ENCODE peak calls at places on chromosomes 11 and 22, in four cellular contexts. One of them, this sample, is unnamed.

GRCh38 chr11:113675003-113675471 is 31.1 kb downstream of the TMPRSS5 start:
- DNase-seq in H1: no peak
- DNase-seq in mammary epithelial cell: peak; percentile 92
- DNase-seq in neural progenitor cell: no peak
- DNase-seq in this sample: peak; percentile 98

GRCh38 chr11:103035656-103036434 is 56.1 kb downstream of the DCUN1D5 start:
- DNase-seq in H1: no peak
- DNase-seq in mammary epithelial cell: peak; percentile 61
- DNase-seq in neural progenitor cell: peak; percentile 56
- DNase-seq in this sample: peak; percentile 77

GRCh38 chr11:58938398-58938797 is 890 bp upstream of the GLYATL1 start:
- DNase-seq in H1: no peak
- DNase-seq in mammary epithelial cell: no peak
- DNase-seq in neural progenitor cell: no peak
- DNase-seq in this sample: no peak

GRCh38 chr11:132840660-132841059 is 691.6 kb downstream of the OPCML start:
- DNase-seq in H1: no peak
- DNase-seq in mammary epithelial cell: no peak
- DNase-seq in neural progenitor cell: no peak
- DNase-seq in this sample: no peak

GRCh38 chr22:41862160-41862529 is 29.2 kb downstream of the SREBF2 start:
- DNase-seq in H1: no peak
- DNase-seq in mammary epithelial cell: peak; percentile 34
- DNase-seq in neural progenitor cell: no peak
- DNase-seq in this sample: peak; percentile 24

GRCh38 chr22:39593061-39593930 is 22.7 kb downstream of the CACNA1I start:
- DNase-seq in H1: no peak
- DNase-seq in mammary epithelial cell: no peak
- DNase-seq in neural progenitor cell: no peak
- DNase-seq in this sample: no peak

GRCh38 chr22:50522806-50523438 is 2.5 kb downstream of the SCO2 start:
- DNase-seq in H1: no peak
- DNase-seq in mammary epithelial cell: no peak
- DNase-seq in neural progenitor cell: no peak
- DNase-seq in this sample: no peak

GRCh38 chr11:120775986-120776682 is 247.8 kb upstream of the TBCEL start:
- DNase-seq in H1: no peak
- DNase-seq in mammary epithelial cell: no peak
- DNase-seq in neural progenitor cell: peak; percentile 85
- DNase-seq in this sample: no peak

GRCh38 chr22:45438364-45438763 is 24.9 kb downstream of the RIBC2 start:
- DNase-seq in H1: no peak
- DNase-seq in mammary epithelial cell: no peak
- DNase-seq in neural progenitor cell: no peak
- DNase-seq in this sample: no peak

GRCh38 chr11:116787786-116788486 is at the start of gene ZPR1:
- DNase-seq in H1: no peak
- DNase-seq in mammary epithelial cell: peak; percentile 55
- DNase-seq in neural progenitor cell: peak; percentile 73
- DNase-seq in this sample: peak; percentile 65

GRCh38 chr22:35367331-35367886 is 13.5 kb upstream of the HMOX1 start:
- DNase-seq in H1: no peak
- DNase-seq in mammary epithelial cell: no peak
- DNase-seq in neural progenitor cell: no peak
- DNase-seq in this sample: no peak

GRCh38 chr11:124748481-124749338 is 3.3 kb downstream of the VSIG2 start:
- DNase-seq in H1: no peak
- DNase-seq in mammary epithelial cell: no peak
- DNase-seq in neural progenitor cell: no peak
- DNase-seq in this sample: no peak

GRCh38 chr22:50016988-50017700 is 4.6 kb upstream of the IL17REL start:
- DNase-seq in H1: no peak
- DNase-seq in mammary epithelial cell: no peak
- DNase-seq in neural progenitor cell: peak; percentile 1
- DNase-seq in this sample: peak; percentile 9

GRCh38 chr11:109298865-109299264 is 123.1 kb upstream of the C11orf87 start:
- DNase-seq in H1: no peak
- DNase-seq in mammary epithelial cell: no peak
- DNase-seq in neural progenitor cell: no peak
- DNase-seq in this sample: peak; percentile 3

GRCh38 chr11:62560566-62561103 is 13.1 kb downstream of the EEF1G start:
- DNase-seq in H1: peak; percentile 93
- DNase-seq in mammary epithelial cell: peak; percentile 97
- DNase-seq in neural progenitor cell: peak; percentile 91
- DNase-seq in this sample: peak; percentile 96

GRCh38 chr11:15942936-15943335 is 413.4 kb downstream of the SOX6 start:
- DNase-seq in H1: no peak
- DNase-seq in mammary epithelial cell: no peak
- DNase-seq in neural progenitor cell: no peak
- DNase-seq in this sample: no peak

GRCh38 chr22:24072361-24072760 is 61.3 kb downstream of the CABIN1 start:
- DNase-seq in H1: no peak
- DNase-seq in mammary epithelial cell: no peak
- DNase-seq in neural progenitor cell: no peak
- DNase-seq in this sample: no peak

GRCh38 chr22:41915035-41915782 is at the start of gene SHISA8:
- DNase-seq in H1: no peak
- DNase-seq in mammary epithelial cell: peak; percentile 32
- DNase-seq in neural progenitor cell: peak; percentile 79
- DNase-seq in this sample: peak; percentile 12

GRCh38 chr11:67268684-67269268 is 2.5 kb downstream of the GRK2 start:
- DNase-seq in H1: no peak
- DNase-seq in mammary epithelial cell: no peak
- DNase-seq in neural progenitor cell: no peak
- DNase-seq in this sample: no peak

GRCh38 chr22:19619144-19620009 is 94.9 kb upstream of the SEPTIN5 start:
- DNase-seq in H1: no peak
- DNase-seq in mammary epithelial cell: no peak
- DNase-seq in neural progenitor cell: no peak
- DNase-seq in this sample: no peak

GRCh38 chr11:94885133-94885532 is 88.2 kb downstream of the CWC15 start:
- DNase-seq in H1: no peak
- DNase-seq in mammary epithelial cell: peak; percentile 68
- DNase-seq in neural progenitor cell: no peak
- DNase-seq in this sample: peak; percentile 74

GRCh38 chr11:7552666-7553065 is 38.9 kb downstream of the PPFIBP2 start:
- DNase-seq in H1: no peak
- DNase-seq in mammary epithelial cell: no peak
- DNase-seq in neural progenitor cell: no peak
- DNase-seq in this sample: no peak

GRCh38 chr11:47350315-47350714 is 2.2 kb downstream of the MYBPC3 start:
- DNase-seq in H1: no peak
- DNase-seq in mammary epithelial cell: no peak
- DNase-seq in neural progenitor cell: no peak
- DNase-seq in this sample: no peak

GRCh38 chr22:46113110-46113909 is 37.0 kb upstream of the PPARA start:
- DNase-seq in H1: no peak
- DNase-seq in mammary epithelial cell: no peak
- DNase-seq in neural progenitor cell: no peak
- DNase-seq in this sample: no peak

GRCh38 chr11:116507016-116507415 is 265.8 kb downstream of the BUD13 start:
- DNase-seq in H1: no peak
- DNase-seq in mammary epithelial cell: no peak
- DNase-seq in neural progenitor cell: no peak
- DNase-seq in this sample: no peak

GRCh38 chr22:22040472-22040871 is 57.9 kb upstream of the TOP3B start:
- DNase-seq in H1: no peak
- DNase-seq in mammary epithelial cell: no peak
- DNase-seq in neural progenitor cell: no peak
- DNase-seq in this sample: no peak

GRCh38 chr11:65650547-65651338 is 12.0 kb downstream of the RELA start:
- DNase-seq in H1: no peak
- DNase-seq in mammary epithelial cell: peak; percentile 40
- DNase-seq in neural progenitor cell: no peak
- DNase-seq in this sample: no peak

GRCh38 chr22:42909363-42910058 is 52.4 kb upstream of the ARFGAP3 start:
- DNase-seq in H1: no peak
- DNase-seq in mammary epithelial cell: no peak
- DNase-seq in neural progenitor cell: no peak
- DNase-seq in this sample: no peak

DNA sequence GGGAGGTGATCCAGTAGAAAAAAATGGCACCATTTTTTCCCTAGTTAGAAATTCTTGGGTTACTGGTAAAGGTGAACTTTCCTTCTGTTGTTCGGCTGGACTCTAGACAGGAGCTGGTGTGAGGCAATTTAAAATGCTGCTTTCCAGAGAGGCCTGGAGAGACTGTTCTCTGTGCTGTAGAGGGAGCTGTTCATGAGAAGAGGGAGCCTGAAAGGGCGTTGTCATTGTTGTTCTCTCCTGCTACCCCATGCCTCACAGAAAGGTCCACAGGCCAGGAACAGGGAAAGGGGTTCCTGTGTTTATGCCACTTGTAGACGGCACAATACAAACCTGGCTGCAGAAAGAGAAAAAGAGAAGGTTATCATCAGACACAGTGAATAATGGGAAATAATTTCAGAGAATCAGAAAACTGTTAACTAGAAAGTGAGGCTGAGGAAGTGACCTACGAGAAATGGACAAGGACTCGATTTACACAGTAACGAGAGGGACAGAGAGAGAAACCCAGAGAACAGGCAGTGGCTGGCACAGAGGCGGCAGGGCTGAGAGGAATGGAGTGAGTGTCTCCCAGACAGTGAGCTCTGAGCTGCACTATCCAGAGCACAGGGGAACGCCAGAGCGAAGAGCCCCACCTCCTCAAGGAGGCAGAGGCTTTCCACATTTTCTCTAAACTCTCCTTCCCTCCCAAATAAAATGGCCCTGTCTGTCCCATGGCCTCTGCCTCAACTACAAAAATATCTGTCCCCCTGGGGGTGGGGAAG is 109.2 kb downstream of the RRM1 start:
- DNase-seq in H1: no peak
- DNase-seq in mammary epithelial cell: no peak
- DNase-seq in neural progenitor cell: peak; percentile 64
- DNase-seq in this sample: no peak
- TF ChIP-seq CTCF in H1: peak; percentile 67
- TF ChIP-seq CTCF in mammary epithelial cell: peak; percentile 1
- TF ChIP-seq CTCF in neural progenitor cell: peak; percentile 55
- TF ChIP-seq CTCF in this sample: no peak

GRCh38 chr22:32839776-32840571 is 38.5 kb downstream of the TIMP3 start:
- DNase-seq in H1: no peak
- DNase-seq in mammary epithelial cell: no peak
- DNase-seq in neural progenitor cell: peak; percentile 44
- DNase-seq in this sample: peak; percentile 92
- H3K27me3 ChIP-seq in H1: no peaks in the 10 kb centered on the region
- H3K27me3 ChIP-seq in mammary epithelial cell: no peaks in the 10 kb centered on the region
- H3K27me3 ChIP-seq in neural progenitor cell: no peaks in the 10 kb centered on the region
- H3K27me3 ChIP-seq in this sample: no peaks in the 10 kb centered on the region

GRCh38 chr11:63869171-63869591 is 30.3 kb downstream of the MARK2 start:
- DNase-seq in H1: no peak
- DNase-seq in mammary epithelial cell: peak; percentile 48
- DNase-seq in neural progenitor cell: no peak
- DNase-seq in this sample: no peak

GRCh38 chr11:63868399-63869064 is 29.6 kb downstream of the MARK2 start:
- DNase-seq in H1: no peak
- DNase-seq in mammary epithelial cell: no peak
- DNase-seq in neural progenitor cell: no peak
- DNase-seq in this sample: no peak

GRCh38 chr11:63867511-63867910 is 28.6 kb downstream of the MARK2 start:
- DNase-seq in H1: no peak
- DNase-seq in mammary epithelial cell: no peak
- DNase-seq in neural progenitor cell: no peak
- DNase-seq in this sample: no peak

GRCh38 chr11:63870351-63871197 is 31.7 kb downstream of the MARK2 start:
- DNase-seq in H1: no peak
- DNase-seq in mammary epithelial cell: no peak
- DNase-seq in neural progenitor cell: no peak
- DNase-seq in this sample: no peak

GRCh38 chr11:63869686-63870085 is 30.8 kb downstream of the MARK2 start:
- DNase-seq in H1: no peak
- DNase-seq in mammary epithelial cell: no peak
- DNase-seq in neural progenitor cell: no peak
- DNase-seq in this sample: no peak
- H4K20me1 ChIP-seq in H1: peaks cover 16% of the 10 kb centered on the region
- H4K20me1 ChIP-seq in mammary epithelial cell: peaks cover 3% of the 10 kb centered on the region
- H4K20me1 ChIP-seq in neural progenitor cell: peaks cover 96% of the 10 kb centered on the region
- H4K20me1 ChIP-seq in this sample: peaks cover 98% of the 10 kb centered on the region

GRCh38 chr11:1454576-1454975 is 32.0 kb downstream of the MOB2 start:
- DNase-seq in H1: no peak
- DNase-seq in mammary epithelial cell: no peak
- DNase-seq in neural progenitor cell: no peak
- DNase-seq in this sample: no peak
- TF ChIP-seq CTCF in H1: no peak
- TF ChIP-seq CTCF in mammary epithelial cell: no peak
- TF ChIP-seq CTCF in neural progenitor cell: no peak
- TF ChIP-seq CTCF in this sample: no peak

GRCh38 chr11:17488563-17488962 is 11.9 kb upstream of the ABCC8 start:
- DNase-seq in H1: no peak
- DNase-seq in mammary epithelial cell: no peak
- DNase-seq in neural progenitor cell: no peak
- DNase-seq in this sample: no peak
- H3K27me3 ChIP-seq in H1: no peaks in the 10 kb centered on the region
- H3K27me3 ChIP-seq in mammary epithelial cell: no peaks in the 10 kb centered on the region
- H3K27me3 ChIP-seq in neural progenitor cell: no peaks in the 10 kb centered on the region
- H3K27me3 ChIP-seq in this sample: no peaks in the 10 kb centered on the region

GRCh38 chr22:33023119-33023827 is 34.9 kb downstream of the SYN3 start:
- DNase-seq in H1: no peak
- DNase-seq in mammary epithelial cell: no peak
- DNase-seq in neural progenitor cell: no peak
- DNase-seq in this sample: no peak

GRCh38 chr22:33022231-33022630 is 36.0 kb downstream of the SYN3 start:
- DNase-seq in H1: no peak
- DNase-seq in mammary epithelial cell: no peak
- DNase-seq in neural progenitor cell: no peak
- DNase-seq in this sample: no peak

GRCh38 chr22:33028191-33028700 is 29.9 kb downstream of the SYN3 start:
- DNase-seq in H1: no peak
- DNase-seq in mammary epithelial cell: no peak
- DNase-seq in neural progenitor cell: no peak
- DNase-seq in this sample: no peak

GRCh38 chr22:33025675-33026074 is 32.5 kb downstream of the SYN3 start:
- DNase-seq in H1: no peak
- DNase-seq in mammary epithelial cell: no peak
- DNase-seq in neural progenitor cell: no peak
- DNase-seq in this sample: no peak

DNA sequence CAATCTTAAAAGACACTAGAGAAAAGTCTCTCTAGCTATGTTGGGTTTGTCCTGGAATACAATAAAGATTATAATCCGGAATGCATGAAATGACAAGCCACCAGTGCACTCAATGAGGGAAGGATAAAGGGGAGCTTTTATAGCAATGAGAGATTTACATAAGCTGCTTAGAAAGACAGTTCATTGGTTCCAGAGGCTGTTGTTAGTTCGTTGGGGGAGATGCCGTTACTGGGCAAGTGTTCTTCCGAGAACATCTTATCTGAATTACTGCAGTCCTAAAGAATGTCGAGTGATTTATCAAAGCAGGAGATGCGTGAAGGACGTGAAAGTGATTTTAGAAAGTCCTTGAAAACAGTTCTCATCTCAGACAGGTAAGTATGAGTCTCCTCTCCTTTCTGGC is 33.6 kb downstream of the SYN3 start:
- DNase-seq in H1: no peak
- DNase-seq in mammary epithelial cell: no peak
- DNase-seq in neural progenitor cell: peak; percentile 43
- DNase-seq in this sample: no peak
- H4K20me1 ChIP-seq in H1: peaks cover 17% of the 10 kb centered on the region
- H4K20me1 ChIP-seq in mammary epithelial cell: no peaks in the 10 kb centered on the region
- H4K20me1 ChIP-seq in neural progenitor cell: no peaks in the 10 kb centered on the region
- H4K20me1 ChIP-seq in this sample: no peaks in the 10 kb centered on the region

This sample was measured in astrocyte.